ENCODE peak calls at places on chromosomes 3 and 15, in eight cellular contexts. P is stomach; J is CD8-positive, alpha-beta memory T cell; C is cardiac muscle cell; Z is fibroblast of lung; V is NT2/D1; O is SJSA1; U is thoracic aorta. N is an unnamed sample.
A peak's percentile ranks its signal among the peaks of the same experiment; 100 is the strongest.

GRCh38 chr15:99371180-99372103 is 120.2 kb downstream of the LRRC28 start:
- DNase-seq in Z (peak; percentile 36), C (no peak), O (no peak), V (no peak), J (no peak), U (no peak), P (no peak), N (no peak)

GRCh38 chr15:86236721-86237121 is 157.1 kb downstream of the AGBL1 start:
- DNase-seq in O (no peak), U (no peak), J (no peak), P (no peak), V (peak; percentile 79), Z (no peak), C (peak; percentile 23), N (no peak)

GRCh38 chr3:177875786-177876476 is 660.3 kb upstream of the KCNMB2 start:
- DNase-seq in V (no peak), Z (no peak), U (no peak), P (no peak), O (no peak), J (no peak), C (peak; percentile 27), N (no peak)

GRCh38 chr3:15539066-15539465 is 17.6 kb upstream of the COLQ start:
- DNase-seq in J (no peak), U (no peak), C (no peak), V (no peak), P (no peak), O (no peak), Z (no peak), N (no peak)

GRCh38 chr3:41601404-41601987 is 360.4 kb downstream of the ULK4 start:
- DNase-seq in Z (peak; percentile 35), C (no peak), P (no peak), U (no peak), O (no peak), J (no peak), V (no peak), N (no peak)

GRCh38 chr3:14424711-14425573 is 22.5 kb downstream of the SLC6A6 start:
- DNase-seq in C (no peak), O (peak; percentile 34), J (peak; percentile 56), Z (peak; percentile 60), U (no peak), V (no peak), P (no peak), N (no peak)

GRCh38 chr3:144127700-144128099 is 156.1 kb downstream of the DIPK2A start:
- DNase-seq in V (no peak), J (no peak), P (no peak), U (no peak), C (peak; percentile 6), O (no peak), Z (no peak), N (no peak)

GRCh38 chr3:197364410-197365071 is 66.1 kb upstream of the DLG1 start:
- DNase-seq in O (no peak), Z (no peak), P (peak; percentile 16), J (no peak), C (no peak), U (no peak), V (no peak), N (no peak)

GRCh38 chr3:106167728-106168127 is 298.9 kb upstream of the CBLB start:
- DNase-seq in U (no peak), C (no peak), O (no peak), J (no peak), P (no peak), V (no peak), Z (no peak), N (no peak)

GRCh38 chr3:11238057-11238456 is 34.1 kb upstream of the ATG7 start:
- DNase-seq in P (no peak), C (no peak), V (no peak), Z (peak; percentile 97), U (no peak), J (no peak), O (peak; percentile 86), N (no peak)

GRCh38 chr15:75695206-75695605 is 17.4 kb downstream of the CSPG4 start:
- DNase-seq in C (no peak), U (no peak), O (no peak), Z (no peak), J (no peak), P (no peak), V (no peak), N (no peak)

GRCh38 chr3:189629803-189630455 is 1.3 kb upstream of the TP63 start:
- DNase-seq in C (no peak), O (no peak), J (no peak), P (peak; percentile 45), Z (no peak), U (no peak), V (no peak), N (no peak)

GRCh38 chr3:127417709-127418559 is 130.1 kb upstream of the PRR20G start:
- DNase-seq in U (no peak), V (no peak), C (no peak), O (no peak), Z (no peak), P (no peak), J (no peak), N (peak; percentile 87)

GRCh38 chr15:64263567-64263966 is 92.4 kb downstream of the CSNK1G1 start:
- DNase-seq in J (no peak), U (no peak), C (no peak), Z (no peak), O (no peak), P (no peak), V (no peak), N (no peak)

GRCh38 chr3:159548675-159549335 is 439.8 kb upstream of the IL12A start:
- DNase-seq in J (no peak), U (no peak), Z (peak; percentile 84), V (no peak), O (no peak), P (no peak), C (no peak), N (no peak)

GRCh38 chr3:158771018-158771350 is 30.9 kb upstream of the MFSD1 start:
- DNase-seq in V (no peak), U (no peak), P (no peak), J (no peak), C (no peak), O (no peak), Z (no peak), N (no peak)

GRCh38 chr3:70532806-70533205 is 220.4 kb upstream of the MDFIC2 start:
- DNase-seq in V (peak; percentile 54), P (no peak), J (no peak), Z (no peak), C (no peak), O (no peak), U (no peak), N (no peak)

GRCh38 chr3:107987036-107987557 is 103.7 kb downstream of the CD47 start:
- DNase-seq in J (no peak), U (peak; percentile 79), C (no peak), O (peak; percentile 81), V (no peak), P (peak; percentile 84), Z (peak; percentile 97), N (no peak)
- H3K4me1 ChIP-seq in J (peaks cover 14% of the 10 kb centered on the region), U (peaks cover 34% of the 10 kb centered on the region), C (peaks cover 22% of the 10 kb centered on the region), O (peaks cover 40% of the 10 kb centered on the region), V (no peaks in the 10 kb centered on the region), P (peaks cover 23% of the 10 kb centered on the region), Z (peaks cover 8% of the 10 kb centered on the region), N (peaks cover 48% of the 10 kb centered on the region)

DNA sequence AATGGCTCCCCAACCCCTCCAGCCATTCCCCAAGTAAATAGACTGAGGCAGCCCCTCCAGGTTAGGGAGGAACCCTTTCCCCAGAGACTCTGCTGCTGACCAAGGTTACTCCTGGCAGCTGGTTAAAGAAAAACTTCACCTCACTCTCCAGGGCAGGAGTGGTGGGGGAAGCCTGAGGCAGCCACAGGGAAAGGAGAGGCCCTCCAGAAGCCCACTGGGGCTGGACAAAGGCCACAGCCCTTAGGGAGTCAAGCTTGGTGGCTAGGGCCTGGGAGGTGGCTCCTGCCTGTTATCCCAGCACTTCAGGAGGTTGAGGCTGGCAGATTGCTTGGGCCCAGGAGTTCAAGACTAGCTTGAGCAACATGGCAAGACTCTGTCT is 923 bp downstream of the ACY1 start:
- DNase-seq in Z (no peak), J (no peak), P (no peak), U (no peak), V (no peak), O (no peak), C (no peak), N (no peak)
- H3K4me1 ChIP-seq in Z (peaks cover 7% of the 10 kb centered on the region), J (peaks cover 20% of the 10 kb centered on the region), P (peaks cover 24% of the 10 kb centered on the region), U (peaks cover 25% of the 10 kb centered on the region), V (peaks cover 26% of the 10 kb centered on the region), O (peaks cover 22% of the 10 kb centered on the region), C (peaks cover 16% of the 10 kb centered on the region), N (peaks cover 28% of the 10 kb centered on the region)

GRCh38 chr3:187973977-187974856 is 179.7 kb upstream of the LPP start:
- DNase-seq in V (no peak), O (no peak), U (no peak), P (no peak), C (no peak), Z (no peak), J (no peak), N (no peak)

GRCh38 chr3:187974857-187975257 is 179.1 kb upstream of the LPP start:
- DNase-seq in O (no peak), J (no peak), Z (no peak), C (no peak), U (no peak), P (no peak), V (no peak), N (no peak)

GRCh38 chr3:187976361-187976900 is 177.5 kb upstream of the LPP start:
- DNase-seq in V (no peak), O (no peak), U (no peak), C (no peak), J (no peak), Z (no peak), P (no peak), N (no peak)

GRCh38 chr3:187977659-187978058 is 176.3 kb upstream of the LPP start:
- DNase-seq in P (no peak), V (no peak), Z (no peak), C (no peak), O (no peak), U (no peak), J (no peak), N (no peak)

DNA sequence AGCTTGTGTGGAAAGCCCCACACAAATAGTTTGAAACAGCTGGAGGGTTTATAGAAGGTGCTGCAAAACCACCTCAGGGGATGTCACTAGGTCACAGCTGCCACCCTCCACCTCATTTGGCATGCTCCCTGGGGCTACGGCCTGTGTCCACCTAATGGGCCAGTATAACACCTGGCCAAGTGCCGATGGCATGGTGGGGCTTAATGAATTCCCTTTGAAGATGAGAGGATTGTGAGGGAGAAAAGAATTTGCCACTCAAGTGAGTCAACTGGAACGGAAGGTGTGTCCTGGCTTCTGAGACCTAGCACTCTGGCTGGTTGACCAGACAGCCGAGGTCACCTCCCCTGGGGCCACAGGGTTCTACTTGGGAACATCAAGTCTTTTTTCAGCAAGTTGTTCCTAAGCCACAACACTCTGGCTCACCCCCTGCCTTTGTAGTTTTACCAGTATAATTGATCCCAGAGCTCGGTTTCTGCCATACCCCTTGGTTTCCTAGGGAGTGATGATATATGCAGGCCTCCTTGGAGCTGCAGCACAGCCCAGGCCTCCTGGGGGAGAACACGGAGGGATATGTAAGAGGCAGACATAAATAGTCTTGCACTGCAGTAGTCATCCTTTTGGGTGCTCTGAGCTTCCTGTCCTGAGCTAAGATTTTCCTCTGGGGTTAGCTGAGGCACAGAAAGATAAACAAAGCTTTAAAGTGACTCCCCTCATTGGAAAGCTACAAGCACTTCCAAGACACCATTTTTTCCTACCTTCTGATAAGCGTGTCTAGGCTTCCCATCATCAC is 178.2 kb upstream of the LPP start:
- DNase-seq in O (no peak), V (no peak), C (no peak), Z (no peak), U (no peak), J (no peak), P (no peak), N (no peak)
- H3K4me1 ChIP-seq in O (peaks cover 9% of the 10 kb centered on the region), V (no peaks in the 10 kb centered on the region), C (no peaks in the 10 kb centered on the region), Z (peaks cover 2% of the 10 kb centered on the region), U (no peaks in the 10 kb centered on the region), J (peaks cover 55% of the 10 kb centered on the region), P (no peaks in the 10 kb centered on the region), N (no peaks in the 10 kb centered on the region)

GRCh38 chr15:84819791-84820190 is 2.6 kb downstream of the ALPK3 start:
- DNase-seq in J (no peak), O (no peak), Z (no peak), P (no peak), U (no peak), C (no peak), V (no peak), N (no peak)
- H3K4me1 ChIP-seq in J (peaks cover 8% of the 10 kb centered on the region), O (peaks cover 14% of the 10 kb centered on the region), Z (no peaks in the 10 kb centered on the region), P (peaks cover 40% of the 10 kb centered on the region), U (peaks cover 92% of the 10 kb centered on the region), C (peaks cover 41% of the 10 kb centered on the region), V (peaks cover 21% of the 10 kb centered on the region), N (peaks cover 63% of the 10 kb centered on the region)